ENCODE peak calls at places on chromosomes 16 and 17, in four cellular contexts. A, Q, D and C are unnamed samples.

GRCh38 chr17:28756025-28756804 is 12.4 kb downstream of the TRAF4 start:
- DNase-seq in Q (no peak), A (no peak), D (no peak), C (no peak)

GRCh38 chr16:14345512-14346115 is 274.5 kb downstream of the MRTFB start:
- DNase-seq in A (no peak), D (no peak), Q (no peak), C (no peak)

GRCh38 chr17:35438433-35438832 is 6.1 kb upstream of the SLFN12 start:
- DNase-seq in Q (no peak), D (no peak), A (no peak), C (no peak)

GRCh38 chr16:55834044-55834443 is 1.1 kb upstream of the CES1 start:
- DNase-seq in A (no peak), Q (no peak), D (no peak), C (no peak)

GRCh38 chr17:32822996-32823395 is 53.9 kb downstream of the MYO1D start:
- DNase-seq in A (peak; percentile 40), Q (no peak), D (no peak), C (no peak)

GRCh38 chr17:4519361-4519788 is 20.7 kb downstream of the SPNS2 start:
- DNase-seq in Q (no peak), D (no peak), A (no peak), C (peak; percentile 51)

GRCh38 chr16:85394511-85395206 is 218.5 kb upstream of the GSE1 start:
- DNase-seq in A (no peak), D (no peak), Q (no peak), C (no peak)

GRCh38 chr17:57294629-57295501 is 38.5 kb downstream of the MSI2 start:
- DNase-seq in Q (no peak), D (peak; percentile 41), A (no peak), C (peak; percentile 83)

GRCh38 chr17:78125138-78125913 is 3.2 kb downstream of the TMC6 start:
- DNase-seq in A (no peak), Q (no peak), D (no peak), C (no peak)

GRCh38 chr17:43398724-43399595 is at the start of gene ARL4D:
- DNase-seq in D (peak; percentile 70), A (peak; percentile 94), Q (peak; percentile 51), C (peak; percentile 93)

GRCh38 chr16:10624527-10624926 is 44.1 kb upstream of the EMP2 start:
- DNase-seq in D (no peak), A (no peak), Q (no peak), C (no peak)

GRCh38 chr16:50425648-50426047 is 56.9 kb upstream of the BRD7 start:
- DNase-seq in A (no peak), Q (no peak), D (no peak), C (no peak)

GRCh38 chr16:88415381-88416323 is 32.9 kb downstream of the ZNF469 start:
- DNase-seq in Q (no peak), A (no peak), D (no peak), C (no peak)

GRCh38 chr16:30117768-30118167 is 4.4 kb upstream of the GDPD3 start:
- DNase-seq in A (no peak), D (no peak), Q (no peak), C (no peak)